ENCODE peak calls at places on chromosomes 12 and 14, in five cellular contexts. K is left ventricle myocardium inferior, N is dorsolateral prefrontal cortex, H is esophagus squamous epithelium, M is right lobe of liver. X is an unnamed sample.

GRCh38 chr12:54134850-54135249 is 53.9 kb downstream of the SMUG1 start:
- DNase-seq in N (no peak), M (no peak), H (no peak), K (no peak), X (no peak)

GRCh38 chr14:37593496-37594237 is 1.4 kb downstream of the FOXA1 start:
- DNase-seq in N (no peak), K (no peak), M (no peak), H (no peak), X (no peak)

GRCh38 chr12:3759878-3760277 is 7.0 kb upstream of the CRACR2A start:
- DNase-seq in M (no peak), N (no peak), H (no peak), K (no peak), X (no peak)

GRCh38 chr14:60510254-60510975 is 1.5 kb downstream of the SIX6 start:
- DNase-seq in N (no peak), H (no peak), K (no peak), M (no peak), X (peak)

GRCh38 chr14:61861320-61861865 is 99.2 kb downstream of the SNAPC1 start:
- DNase-seq in N (no peak), H (no peak), M (no peak), K (no peak), X (no peak)

GRCh38 chr12:124727244-124727673 is 136.4 kb downstream of the SCARB1 start:
- DNase-seq in M (peak), K (peak), N (peak), H (peak), X (peak)

GRCh38 chr14:23608454-23608853 is 27.7 kb upstream of the DHRS2 start:
- DNase-seq in H (no peak), N (no peak), K (peak), M (peak), X (peak)

GRCh38 chr12:111643428-111643826 is 42.3 kb downstream of the BRAP start:
- DNase-seq in K (no peak), M (peak), N (no peak), H (no peak), X (peak)

GRCh38 chr12:108468149-108468968 is 46.7 kb upstream of the FICD start:
- DNase-seq in M (no peak), N (no peak), K (no peak), H (no peak), X (no peak)

GRCh38 chr12:41486718-41487117 is 298.6 kb downstream of the PDZRN4 start:
- DNase-seq in M (no peak), N (no peak), K (no peak), H (no peak), X (no peak)

GRCh38 chr12:57095440-57095839 is 6.5 kb downstream of the NAB2 start:
- DNase-seq in K (no peak), N (no peak), H (no peak), M (no peak), X (no peak)

GRCh38 chr12:99453831-99454538 is 193.6 kb upstream of the GARIN6 start:
- DNase-seq in N (no peak), K (no peak), H (no peak), M (no peak), X (no peak)

GRCh38 chr12:105933671-105934665 is 204.8 kb downstream of the NUAK1 start:
- DNase-seq in H (no peak), K (no peak), N (peak), M (no peak), X (peak)

GRCh38 chr14:77475432-77476115 is 17.7 kb downstream of the AHSA1 start:
- DNase-seq in H (no peak), N (no peak), M (no peak), K (no peak), X (no peak)

GRCh38 chr14:21902561-21903199 is 229.1 kb upstream of the OR4E1 start:
- DNase-seq in K (no peak), H (no peak), N (no peak), M (no peak), X (no peak)
- H3K27ac ChIP-seq in K (no peak), H (no peak), N (no peak), M (no peak), X (no peak)

DNA sequence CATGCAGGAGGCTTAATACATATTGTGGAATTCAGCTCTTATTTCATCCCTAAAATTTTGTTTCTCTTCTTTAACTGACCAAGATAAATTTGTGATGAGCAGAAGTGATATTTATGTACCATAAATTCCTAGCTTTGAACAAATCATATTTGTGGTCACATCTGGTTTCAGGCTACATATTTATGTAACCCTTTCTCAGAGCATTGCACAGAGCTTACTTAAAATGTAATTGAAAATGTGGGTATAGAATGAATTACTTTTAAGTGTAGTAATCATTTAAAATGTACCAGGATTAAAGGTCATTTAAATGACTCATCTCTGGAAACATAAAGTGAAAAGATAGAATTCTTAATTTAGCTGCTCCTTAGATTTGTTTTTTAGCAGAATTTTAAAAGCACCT is 129.9 kb upstream of the FRMD6 start:
- DNase-seq in N (no peak), M (no peak), H (no peak), K (no peak), X (no peak)
- H3K27ac ChIP-seq in N (no peak), M (no peak), H (no peak), K (no peak), X (no peak)

DNA sequence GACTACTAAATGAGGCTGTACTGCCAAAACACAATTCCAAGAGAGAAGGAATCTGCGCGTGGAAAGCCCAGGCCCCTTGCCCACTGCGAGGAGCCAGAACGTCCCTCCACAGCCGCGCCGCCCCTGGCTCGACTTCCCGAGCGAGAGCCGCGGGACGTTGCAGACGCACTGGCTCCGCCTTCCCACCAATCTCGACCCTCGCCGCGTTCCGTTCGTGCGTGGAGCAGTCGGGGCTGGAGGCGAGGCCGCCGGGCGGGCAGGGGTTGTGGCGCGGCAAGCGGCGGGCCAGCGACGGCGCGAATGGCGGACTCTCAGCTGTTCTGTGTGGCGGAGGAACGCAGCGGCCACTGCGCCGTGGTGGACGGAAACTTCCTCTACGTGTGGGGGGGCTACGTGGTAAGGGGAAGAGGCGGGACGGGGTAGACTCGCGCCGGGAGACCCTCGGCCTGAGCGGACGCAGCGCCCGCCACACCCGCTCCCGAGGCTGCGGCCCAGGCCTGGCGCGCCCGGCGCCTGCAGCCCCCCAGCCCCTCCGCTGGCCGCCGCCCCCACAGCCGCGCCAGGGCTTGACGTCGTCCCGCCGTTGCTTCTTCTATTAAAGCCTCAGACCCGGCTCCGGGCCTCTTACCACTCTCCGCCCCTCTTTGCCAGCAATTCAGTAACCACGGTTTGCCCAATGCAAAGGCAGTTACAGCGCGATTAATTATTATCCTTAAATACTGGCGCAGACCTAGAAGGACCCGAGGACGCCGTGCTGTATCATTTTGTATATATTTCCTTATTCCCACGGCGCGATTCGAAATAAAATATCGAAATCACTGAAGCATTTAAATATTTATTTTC is at the start of gene KLHDC1:
- DNase-seq in K (peak), H (peak), M (peak), N (peak), X (peak)
- H3K27ac ChIP-seq in K (peak), H (peak), M (peak), N (peak), X (peak)

DNA sequence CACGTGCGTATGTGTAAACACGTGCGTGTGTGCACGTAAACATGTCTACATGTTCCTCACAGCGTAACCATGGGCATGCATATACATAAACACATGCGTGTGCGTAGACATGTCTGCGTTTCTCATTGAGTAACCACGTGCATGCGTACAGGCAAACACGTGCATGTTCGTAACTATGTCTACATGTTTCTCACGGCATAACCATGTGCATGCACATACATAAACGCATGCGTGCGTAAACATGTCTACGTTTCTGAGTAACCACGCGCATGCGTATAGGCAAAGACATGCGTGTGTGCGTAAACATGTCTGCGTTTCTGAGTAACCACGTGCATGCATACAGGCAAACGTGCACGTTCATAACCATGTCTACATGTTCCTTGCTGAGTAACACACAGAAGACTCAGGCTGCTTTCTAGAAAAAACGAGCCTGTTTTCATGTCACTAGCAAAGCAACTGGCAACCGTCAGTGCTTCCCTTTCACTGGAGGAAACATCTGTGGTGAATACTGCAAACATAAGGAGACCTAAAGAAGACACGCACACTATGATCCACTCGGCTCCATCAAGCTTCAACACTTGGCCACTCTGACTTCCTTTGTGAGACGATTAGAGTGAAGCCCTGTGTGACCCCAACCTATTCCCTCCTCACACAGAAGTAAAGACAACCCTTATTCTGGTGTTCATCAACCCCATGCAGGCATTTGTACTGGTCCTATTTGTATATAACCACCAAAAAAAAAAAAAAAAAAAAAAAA is 28.8 kb downstream of the POLE start:
- DNase-seq in K (no peak), H (no peak), M (peak), N (no peak), X (no peak)
- H3K27ac ChIP-seq in K (no peak), H (no peak), M (no peak), N (no peak), X (no peak)

GRCh38 chr14:74517731-74518130 is 24.2 kb downstream of the ISCA2 start:
- DNase-seq in M (peak), N (no peak), K (no peak), H (no peak), X (no peak)

GRCh38 chr14:74518221-74518620 is 24.7 kb downstream of the ISCA2 start:
- DNase-seq in K (no peak), M (peak), H (no peak), N (no peak), X (no peak)

GRCh38 chr14:74514471-74514932 is 20.9 kb downstream of the ISCA2 start:
- DNase-seq in N (no peak), H (no peak), M (peak), K (no peak), X (peak)

GRCh38 chr14:74515891-74516412 is 22.4 kb downstream of the ISCA2 start:
- DNase-seq in N (no peak), M (peak), K (peak), H (no peak), X (no peak)

GRCh38 chr14:74516451-74517155 is 23.0 kb downstream of the ISCA2 start:
- DNase-seq in M (peak), H (no peak), N (no peak), K (no peak), X (no peak)
- H3K27ac ChIP-seq in M (no peak), H (no peak), N (no peak), K (no peak), X (no peak)

GRCh38 chr14:81336009-81336408 is 64.1 kb downstream of the STON2 start:
- DNase-seq in H (no peak), N (no peak), M (no peak), K (no peak), X (no peak)

GRCh38 chr14:81332725-81333124 is 67.4 kb downstream of the STON2 start:
- DNase-seq in N (no peak), M (no peak), K (no peak), H (no peak), X (no peak)

GRCh38 chr14:81329640-81330385 is 70.3 kb downstream of the STON2 start:
- DNase-seq in H (no peak), M (no peak), K (no peak), N (no peak), X (no peak)

GRCh38 chr14:81330619-81331122 is 69.5 kb downstream of the STON2 start:
- DNase-seq in N (no peak), M (no peak), H (no peak), K (no peak), X (no peak)

DNA sequence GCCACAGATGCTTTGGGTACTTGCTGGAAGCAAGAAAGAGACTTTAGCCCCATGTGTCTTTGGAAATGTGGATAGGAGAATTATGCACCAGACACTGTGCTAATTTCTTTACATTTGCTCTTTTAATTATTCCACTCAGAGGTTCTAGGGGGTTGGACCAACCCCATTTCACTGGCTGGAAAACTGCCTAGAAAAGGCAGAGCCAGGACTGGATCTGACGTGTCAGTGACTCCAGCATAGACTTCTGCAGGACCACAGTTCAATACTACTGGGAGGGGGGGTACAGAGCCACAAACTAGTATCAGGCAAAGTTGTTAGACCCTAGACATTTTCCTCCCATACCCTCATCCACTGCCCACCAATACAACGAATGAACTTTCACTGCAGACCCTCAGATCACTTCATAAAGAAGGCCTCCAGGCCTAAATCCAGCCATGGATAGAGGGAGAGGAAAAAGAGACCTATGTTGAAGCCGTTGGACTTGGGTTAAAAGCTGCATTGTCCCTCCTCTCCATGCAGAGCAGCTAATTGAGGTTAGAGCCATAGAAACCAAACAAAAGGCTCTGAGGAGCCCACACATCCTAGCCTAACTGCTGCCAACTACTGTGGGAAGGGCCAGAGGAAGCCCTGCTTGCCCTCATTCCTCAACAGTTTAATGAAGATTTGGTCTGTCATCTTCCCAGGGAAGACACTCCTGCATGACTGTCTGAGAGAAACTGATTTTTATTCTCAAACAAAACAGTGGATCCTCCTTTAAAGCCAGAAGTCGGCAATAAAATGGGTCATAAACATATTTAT is 68.7 kb downstream of the STON2 start:
- DNase-seq in K (no peak), M (no peak), H (no peak), N (no peak), X (no peak)
- H3K27ac ChIP-seq in K (no peak), M (no peak), H (peak), N (peak), X (no peak)

GRCh38 chr12:121092034-121092433 is 40.6 kb upstream of the P2RX7 start:
- DNase-seq in K (no peak), M (no peak), H (no peak), N (no peak), X (no peak)
- H3K27ac ChIP-seq in K (no peak), M (no peak), H (no peak), N (no peak), X (no peak)

GRCh38 chr14:105152794-105153241 is 15.8 kb downstream of the JAG2 start:
- DNase-seq in M (peak), N (no peak), K (peak), H (no peak), X (peak)
- H3K27ac ChIP-seq in M (no peak), N (peak), K (peak), H (no peak), X (peak)

GRCh38 chr12:110109037-110109836 is 14.9 kb upstream of the IFT81 start:
- DNase-seq in H (no peak), N (no peak), M (peak), K (peak), X (peak)
- H3K27ac ChIP-seq in H (peak), N (no peak), M (peak), K (peak), X (peak)

GRCh38 chr12:39372929-39373328 is 70.0 kb downstream of the KIF21A start:
- DNase-seq in N (no peak), M (no peak), K (no peak), H (no peak), X (no peak)

GRCh38 chr12:39375206-39375808 is 67.6 kb downstream of the KIF21A start:
- DNase-seq in M (no peak), N (no peak), H (no peak), K (no peak), X (no peak)

GRCh38 chr12:39383064-39383552 is 59.8 kb downstream of the KIF21A start:
- DNase-seq in K (no peak), H (no peak), M (no peak), N (no peak), X (no peak)

GRCh38 chr12:39380090-39380489 is 62.8 kb downstream of the KIF21A start:
- DNase-seq in H (no peak), N (no peak), M (no peak), K (no peak), X (no peak)

DNA sequence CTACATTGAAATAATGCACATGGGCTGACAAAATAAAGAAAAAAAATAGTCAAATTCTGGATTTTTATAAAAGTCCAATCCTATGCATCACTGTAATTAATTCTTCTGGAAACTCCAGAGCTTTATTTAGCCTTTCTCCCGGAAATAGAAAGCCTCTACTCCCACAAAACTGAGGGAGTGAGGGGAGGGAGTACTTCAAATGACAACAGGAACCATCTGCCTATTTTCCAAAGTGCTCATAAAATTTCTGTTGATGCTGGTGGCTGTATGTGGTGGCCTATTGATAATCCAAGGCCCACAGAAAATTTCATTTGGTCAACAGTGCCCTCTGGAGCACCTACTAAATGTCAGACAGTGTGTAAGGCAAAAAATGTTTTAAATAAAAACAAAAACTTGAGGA is 64.6 kb downstream of the KIF21A start:
- DNase-seq in H (no peak), N (no peak), K (no peak), M (no peak), X (no peak)
- H3K27ac ChIP-seq in H (no peak), N (no peak), K (no peak), M (no peak), X (no peak)

X was measured in right cardiac atrium.